ENCODE peak calls at places on chromosomes 11 and 22, in four cellular contexts. One of them, this sample, is unnamed.

GRCh38 chr11:122398167-122398566 is 257.4 kb upstream of the UBASH3B start:
- DNase-seq in GM12878: no peak
- DNase-seq in K562: no peak
- DNase-seq in HepG2: no peak
- DNase-seq in this sample: no peak

GRCh38 chr11:99171330-99171729 is 150.6 kb downstream of the CNTN5 start:
- DNase-seq in K562: no peak
- DNase-seq in GM12878: no peak
- DNase-seq in HepG2: no peak
- DNase-seq in this sample: no peak

GRCh38 chr11:118804094-118804493 is 13.1 kb upstream of the DDX6 start:
- DNase-seq in GM12878: no peak
- DNase-seq in K562: no peak
- DNase-seq in HepG2: no peak
- DNase-seq in this sample: no peak

GRCh38 chr11:8732748-8733241 is 50.2 kb downstream of the RPL27A start:
- DNase-seq in K562: no peak
- DNase-seq in GM12878: no peak
- DNase-seq in HepG2: no peak
- DNase-seq in this sample: no peak

GRCh38 chr11:118009821-118010737 is 23.9 kb downstream of the IL10RA start:
- DNase-seq in GM12878: no peak
- DNase-seq in HepG2: no peak
- DNase-seq in K562: no peak
- DNase-seq in this sample: no peak

GRCh38 chr11:28836285-28837081 is 728.3 kb downstream of the METTL15 start:
- DNase-seq in K562: no peak
- DNase-seq in GM12878: no peak
- DNase-seq in HepG2: peak
- DNase-seq in this sample: no peak

GRCh38 chr11:35192347-35192746 is 53.4 kb downstream of the CD44 start:
- DNase-seq in K562: no peak
- DNase-seq in GM12878: no peak
- DNase-seq in HepG2: peak
- DNase-seq in this sample: no peak

GRCh38 chr22:29798318-29798717 is 31.1 kb downstream of the UQCR10 start:
- DNase-seq in GM12878: peak
- DNase-seq in HepG2: no peak
- DNase-seq in K562: no peak
- DNase-seq in this sample: no peak

GRCh38 chr22:41799486-41800347 is 762 bp upstream of the CCDC134 start:
- DNase-seq in GM12878: no peak
- DNase-seq in K562: peak
- DNase-seq in HepG2: no peak
- DNase-seq in this sample: peak

GRCh38 chr11:69320756-69321741 is 27.1 kb downstream of the MYEOV start:
- DNase-seq in K562: no peak
- DNase-seq in GM12878: no peak
- DNase-seq in HepG2: no peak
- DNase-seq in this sample: no peak

GRCh38 chr11:71454470-71455113 is 1.6 kb downstream of the NADSYN1 start:
- DNase-seq in GM12878: no peak
- DNase-seq in HepG2: no peak
- DNase-seq in K562: no peak
- DNase-seq in this sample: no peak

GRCh38 chr11:84103096-84103495 is 816.9 kb upstream of the CCDC90B start:
- DNase-seq in K562: no peak
- DNase-seq in GM12878: no peak
- DNase-seq in HepG2: no peak
- DNase-seq in this sample: peak

GRCh38 chr11:94544832-94545640 is 1.3 kb downstream of the FUT4 start:
- DNase-seq in K562: no peak
- DNase-seq in HepG2: no peak
- DNase-seq in GM12878: no peak
- DNase-seq in this sample: peak

GRCh38 chr11:115760528-115760837 is 256.3 kb upstream of the CADM1 start:
- DNase-seq in GM12878: no peak
- DNase-seq in HepG2: no peak
- DNase-seq in K562: no peak
- DNase-seq in this sample: peak
- H2AFZ ChIP-seq in GM12878: no peak
- H2AFZ ChIP-seq in HepG2: no peak
- H2AFZ ChIP-seq in K562: no peak
- H2AFZ ChIP-seq in this sample: peak

GRCh38 chr11:92890836-92891235 is 78.6 kb upstream of the MTNR1B start:
- DNase-seq in GM12878: no peak
- DNase-seq in HepG2: no peak
- DNase-seq in K562: no peak
- DNase-seq in this sample: no peak

GRCh38 chr11:92894197-92894596 is 75.3 kb upstream of the MTNR1B start:
- DNase-seq in K562: no peak
- DNase-seq in GM12878: no peak
- DNase-seq in HepG2: no peak
- DNase-seq in this sample: no peak

GRCh38 chr11:92892769-92893168 is 76.7 kb upstream of the MTNR1B start:
- DNase-seq in K562: no peak
- DNase-seq in HepG2: no peak
- DNase-seq in GM12878: no peak
- DNase-seq in this sample: no peak

GRCh38 chr11:92897487-92897886 is 72.0 kb upstream of the MTNR1B start:
- DNase-seq in HepG2: no peak
- DNase-seq in GM12878: no peak
- DNase-seq in K562: no peak
- DNase-seq in this sample: peak

DNA sequence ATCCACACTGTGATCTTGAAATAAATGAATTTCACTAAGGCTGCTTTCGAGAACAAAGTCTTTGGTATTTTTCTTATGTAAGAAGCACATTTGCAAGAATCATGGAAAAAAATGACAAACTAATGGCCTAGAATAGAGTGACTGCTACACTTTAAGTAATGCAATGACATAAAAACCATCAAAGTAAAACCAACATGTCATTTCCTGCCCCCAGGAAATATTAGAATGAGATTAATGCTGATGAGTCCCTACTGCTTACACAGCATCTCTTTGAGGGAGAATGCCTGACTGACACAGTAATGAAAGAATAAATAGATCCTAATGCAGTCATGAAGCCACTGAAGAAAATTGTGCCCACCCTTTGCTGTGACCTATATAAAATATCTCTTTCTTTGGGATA is 76.2 kb upstream of the MTNR1B start:
- DNase-seq in HepG2: no peak
- DNase-seq in GM12878: no peak
- DNase-seq in K562: no peak
- DNase-seq in this sample: no peak
- TF ChIP-seq JUNB in HepG2: no peak
- TF ChIP-seq JUNB in GM12878: no peak
- TF ChIP-seq JUNB in K562: no peak
- TF ChIP-seq JUNB in this sample: no peak

GRCh38 chr11:78432058-78432515 is 14.5 kb upstream of the GAB2 start:
- DNase-seq in K562: no peak
- DNase-seq in HepG2: no peak
- DNase-seq in GM12878: no peak
- DNase-seq in this sample: peak
- TF ChIP-seq EZH2 in K562: no peak
- TF ChIP-seq EZH2 in HepG2: no peak
- TF ChIP-seq EZH2 in GM12878: no peak
- TF ChIP-seq EZH2 in this sample: no peak

GRCh38 chr22:31630331-31631329 is 31.4 kb downstream of the PISD start:
- DNase-seq in HepG2: peak
- DNase-seq in GM12878: no peak
- DNase-seq in K562: peak
- DNase-seq in this sample: peak
- H2AFZ ChIP-seq in HepG2: no peak
- H2AFZ ChIP-seq in GM12878: peak
- H2AFZ ChIP-seq in K562: peak
- H2AFZ ChIP-seq in this sample: no peak